ENCODE peak calls at places on chromosomes 13 and 19, in eight cellular contexts. S is heart right ventricle, I is amniotic stem cell, V is pulmonary artery endothelial cell, M is GM04504, W is epithelial cell of esophagus, L is cardiac fibroblast, T is NCI-H2029. U is an unnamed sample.

GRCh38 chr13:113915012-113915763 is 51.3 kb upstream of the GAS6 start:
- DNase-seq in W (no peak), L (no peak), S (no peak), I (no peak), M (no peak), V (no peak), T (no peak), U (no peak)

GRCh38 chr13:40440990-40441820 is 225.2 kb downstream of the FOXO1 start:
- DNase-seq in V (peak; percentile 72), L (peak; percentile 41), M (no peak), S (peak; percentile 82), T (peak; percentile 45), W (peak; percentile 22), I (no peak), U (no peak)

GRCh38 chr19:35083678-35084077 is 31.9 kb upstream of the FXYD3 start:
- DNase-seq in I (no peak), V (no peak), S (no peak), L (no peak), M (no peak), T (no peak), W (no peak), U (no peak)

GRCh38 chr19:7545295-7545694 is 9.8 kb downstream of the PNPLA6 start:
- DNase-seq in W (no peak), T (no peak), S (no peak), I (no peak), M (no peak), L (no peak), V (no peak), U (no peak)

GRCh38 chr13:45500492-45501174 is 35.9 kb downstream of the COG3 start:
- DNase-seq in I (peak; percentile 3), L (peak; percentile 95), S (no peak), W (peak; percentile 39), V (peak; percentile 32), T (no peak), M (peak; percentile 47), U (peak; percentile 88)

GRCh38 chr13:113904411-113904810 is 40.5 kb upstream of the GAS6 start:
- DNase-seq in W (peak; percentile 61), M (no peak), I (no peak), V (no peak), T (no peak), S (peak; percentile 68), L (peak; percentile 66), U (no peak)

GRCh38 chr19:35430382-35431146 is 17.5 kb upstream of the FFAR2 start:
- DNase-seq in V (no peak), W (no peak), I (no peak), L (no peak), M (no peak), S (no peak), T (no peak), U (no peak)

GRCh38 chr19:20250627-20251026 is 83.6 kb downstream of the ZNF486 start:
- DNase-seq in I (no peak), L (no peak), T (no peak), M (no peak), S (no peak), V (no peak), W (no peak), U (no peak)

GRCh38 chr13:113776231-113777125 is 17.5 kb downstream of the TMEM255B start:
- DNase-seq in T (peak; percentile 78), M (no peak), L (no peak), I (no peak), W (no peak), S (no peak), V (no peak), U (no peak)

GRCh38 chr19:39411006-39411831 is 1.2 kb upstream of the PLEKHG2 start:
- DNase-seq in L (no peak), I (no peak), W (peak; percentile 55), V (no peak), S (no peak), T (no peak), M (no peak), U (peak; percentile 66)

GRCh38 chr13:44451651-44452050 is 78.0 kb downstream of the SERP2 start:
- DNase-seq in T (no peak), S (no peak), I (no peak), M (no peak), V (no peak), W (no peak), L (no peak), U (no peak)

GRCh38 chr19:39645800-39646411 is 9.8 kb upstream of the LGALS16 start:
- DNase-seq in M (no peak), W (peak; percentile 36), V (no peak), S (no peak), L (peak; percentile 42), T (no peak), I (no peak), U (peak; percentile 7)

GRCh38 chr13:97762141-97762540 is 191.3 kb upstream of the IPO5 start:
- DNase-seq in I (no peak), W (no peak), T (no peak), L (peak; percentile 11), S (no peak), M (no peak), V (peak; percentile 4), U (no peak)

GRCh38 chr13:111662451-111662850 is 342.0 kb downstream of the TEX29 start:
- DNase-seq in I (no peak), V (no peak), M (no peak), L (no peak), S (no peak), W (no peak), T (no peak), U (no peak)

GRCh38 chr19:42276821-42277220 is 7.8 kb downstream of the CIC start:
- DNase-seq in L (no peak), I (no peak), V (no peak), T (no peak), S (no peak), M (no peak), W (peak; percentile 73), U (no peak)

GRCh38 chr13:61277877-61278276 is 137.8 kb downstream of the PCDH20 start:
- DNase-seq in I (no peak), T (no peak), M (no peak), S (no peak), L (no peak), W (no peak), V (no peak), U (no peak)

GRCh38 chr19:10701955-10702307 is 692 bp downstream of the QTRT1 start:
- DNase-seq in V (no peak), M (no peak), T (no peak), L (no peak), W (no peak), S (no peak), I (no peak), U (no peak)

GRCh38 chr13:45068036-45069001 is 52.0 kb upstream of the GTF2F2 start:
- DNase-seq in W (no peak), T (peak; percentile 72), M (no peak), V (no peak), L (no peak), I (no peak), S (no peak), U (no peak)

GRCh38 chr13:94706854-94707399 is 5.4 kb downstream of the SOX21 start:
- DNase-seq in S (no peak), V (no peak), W (no peak), L (no peak), M (no peak), T (no peak), I (no peak), U (no peak)

GRCh38 chr19:52664461-52664860 is 26.3 kb upstream of the ZNF83 start:
- DNase-seq in S (no peak), M (no peak), T (no peak), L (no peak), I (no peak), V (no peak), W (no peak), U (no peak)

GRCh38 chr19:13732337-13732736 is 32.0 kb upstream of the MRI1 start:
- DNase-seq in M (no peak), S (no peak), I (no peak), L (no peak), T (no peak), W (no peak), V (no peak), U (no peak)

GRCh38 chr13:74110053-74110452 is 24.2 kb downstream of the KLF12 start:
- DNase-seq in L (no peak), T (no peak), I (no peak), M (no peak), W (no peak), S (no peak), V (no peak), U (no peak)

GRCh38 chr19:18749362-18750231 is 41.5 kb downstream of the COMP start:
- DNase-seq in W (no peak), V (no peak), I (no peak), L (no peak), T (no peak), M (no peak), S (no peak), U (no peak)

GRCh38 chr19:56637976-56638555 is 4.9 kb upstream of the SMIM17 start:
- DNase-seq in M (peak; percentile 17), V (peak; percentile 48), T (no peak), I (peak; percentile 30), L (peak; percentile 85), W (peak; percentile 84), S (peak; percentile 79), U (peak; percentile 83)

GRCh38 chr13:50228527-50228926 is 213.3 kb downstream of the KCNRG start:
- DNase-seq in T (no peak), L (no peak), S (no peak), I (no peak), M (no peak), V (no peak), W (no peak), U (no peak)

GRCh38 chr19:18526316-18526715 is 4.4 kb upstream of the ELL start:
- DNase-seq in I (no peak), V (no peak), T (no peak), W (peak; percentile 98), L (no peak), M (no peak), S (no peak), U (no peak)

GRCh38 chr13:33617055-33617454 is 200.9 kb upstream of the RFC3 start:
- DNase-seq in S (no peak), M (no peak), W (no peak), T (no peak), V (no peak), L (no peak), I (no peak), U (no peak)

GRCh38 chr13:112624602-112625430 is 36.9 kb upstream of the TUBGCP3 start:
- DNase-seq in W (no peak), S (no peak), M (no peak), V (no peak), T (no peak), L (no peak), I (no peak), U (no peak)

GRCh38 chr13:80341098-80341701 is at the start of gene SPRY2:
- DNase-seq in S (peak; percentile 93), I (peak; percentile 96), T (no peak), M (peak; percentile 93), L (peak; percentile 98), V (peak; percentile 91), W (peak; percentile 94), U (peak; percentile 97)

GRCh38 chr13:44904982-44905381 is 84.3 kb downstream of the NUFIP1 start:
- DNase-seq in I (peak; percentile 62), M (peak; percentile 96), V (peak; percentile 59), L (peak; percentile 98), W (peak; percentile 60), T (no peak), S (peak; percentile 28), U (peak; percentile 97)

GRCh38 chr19:38004505-38005223 is 97.7 kb downstream of the SIPA1L3 start:
- DNase-seq in S (peak; percentile 64), M (peak; percentile 97), T (peak; percentile 94), I (peak; percentile 72), L (peak; percentile 99), W (peak; percentile 97), V (peak; percentile 90), U (peak; percentile 98)

GRCh38 chr13:19382111-19382510 is 179.2 kb downstream of the TPTE2 start:
- DNase-seq in T (no peak), M (no peak), S (no peak), V (no peak), W (no peak), I (no peak), L (no peak), U (no peak)

GRCh38 chr19:4067396-4068057 is 828 bp upstream of the ZBTB7A start:
- DNase-seq in S (peak; percentile 57), M (no peak), W (no peak), I (no peak), V (no peak), T (no peak), L (no peak), U (no peak)

GRCh38 chr19:50242586-50242985 is 39.2 kb downstream of the MYH14 start:
- DNase-seq in W (no peak), M (no peak), S (no peak), V (no peak), I (no peak), T (no peak), L (peak; percentile 12), U (no peak)